ENCODE peak calls at places on chromosome 13, in five cellular contexts. W, X, O, B and Q are unnamed samples.

GRCh38 chr13:38735655-38736440 is 49.0 kb downstream of the FREM2 start:
- DNase-seq in W (no peak), O (no peak), B (no peak), X (no peak), Q (no peak)

GRCh38 chr13:112105244-112105681 is 38.3 kb downstream of the SOX1 start:
- DNase-seq in B (peak), X (no peak), W (no peak), O (no peak), Q (no peak)

GRCh38 chr13:73521291-73521626 is 462.5 kb downstream of the KLF5 start:
- DNase-seq in X (no peak), B (no peak), O (no peak), W (no peak), Q (no peak)

GRCh38 chr13:75263741-75264407 is 218.1 kb downstream of the TBC1D4 start:
- DNase-seq in B (no peak), W (no peak), X (no peak), O (no peak), Q (no peak)

GRCh38 chr13:49649244-49649962 is 21.1 kb downstream of the ARL11 start:
- DNase-seq in X (peak), O (no peak), B (no peak), W (no peak), Q (no peak)

GRCh38 chr13:103203750-103204330 is 137.6 kb upstream of the SLC10A2 start:
- DNase-seq in W (no peak), X (no peak), O (no peak), B (no peak), Q (no peak)

GRCh38 chr13:36804588-36804987 is 14.4 kb upstream of the RFXAP start:
- DNase-seq in B (no peak), X (no peak), O (no peak), W (no peak), Q (no peak)

GRCh38 chr13:70457474-70457873 is 349.2 kb upstream of the KLHL1 start:
- DNase-seq in B (no peak), X (peak), O (no peak), W (no peak), Q (no peak)

GRCh38 chr13:30042891-30043630 is 192.6 kb upstream of the UBL3 start:
- DNase-seq in B (no peak), X (no peak), W (no peak), O (no peak), Q (no peak)

GRCh38 chr13:96397807-96398206 is 307.9 kb downstream of the HS6ST3 start:
- DNase-seq in X (no peak), B (no peak), W (no peak), O (no peak), Q (no peak)

GRCh38 chr13:51665456-51665855 is 81.2 kb downstream of the WDFY2 start:
- DNase-seq in W (no peak), B (no peak), O (no peak), X (no peak), Q (no peak)

GRCh38 chr13:28637714-28638355 is 21.1 kb upstream of the POMP start:
- DNase-seq in W (no peak), X (no peak), B (no peak), O (no peak), Q (no peak)
- TF ChIP-seq CTCF in W (no peak), X (no peak), B (no peak), O (no peak), Q (no peak)

GRCh38 chr13:81540777-81541176 is 1199.9 kb upstream of the SPRY2 start:
- DNase-seq in W (no peak), X (peak), O (no peak), B (no peak), Q (no peak)
- TF ChIP-seq CTCF in W (no peak), X (no peak), O (peak), B (peak), Q (peak)

DNA sequence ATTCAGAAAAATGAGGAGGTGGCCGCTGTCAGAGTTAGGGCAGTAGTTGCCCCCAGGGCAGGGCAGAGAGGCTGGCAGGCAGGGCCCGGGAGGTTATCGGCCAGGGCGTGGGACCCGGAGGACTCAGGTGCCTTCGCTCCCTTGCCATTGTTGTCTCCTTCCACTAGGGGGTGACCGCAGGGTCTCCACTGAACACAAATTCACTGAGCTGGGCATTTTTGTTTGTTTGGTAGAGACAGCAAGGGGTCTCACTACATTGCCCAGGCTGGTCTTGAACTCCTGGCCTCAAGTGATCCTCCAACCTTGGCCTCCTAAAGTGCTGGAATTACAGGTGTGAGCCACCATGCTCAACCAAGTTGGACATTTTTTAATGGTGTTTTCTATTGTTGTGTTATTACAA is 25.1 kb downstream of the CARS2 start:
- DNase-seq in X (peak), W (no peak), B (peak), O (peak), Q (peak)
- TF ChIP-seq CTCF in X (peak), W (no peak), B (peak), O (peak), Q (peak)

DNA sequence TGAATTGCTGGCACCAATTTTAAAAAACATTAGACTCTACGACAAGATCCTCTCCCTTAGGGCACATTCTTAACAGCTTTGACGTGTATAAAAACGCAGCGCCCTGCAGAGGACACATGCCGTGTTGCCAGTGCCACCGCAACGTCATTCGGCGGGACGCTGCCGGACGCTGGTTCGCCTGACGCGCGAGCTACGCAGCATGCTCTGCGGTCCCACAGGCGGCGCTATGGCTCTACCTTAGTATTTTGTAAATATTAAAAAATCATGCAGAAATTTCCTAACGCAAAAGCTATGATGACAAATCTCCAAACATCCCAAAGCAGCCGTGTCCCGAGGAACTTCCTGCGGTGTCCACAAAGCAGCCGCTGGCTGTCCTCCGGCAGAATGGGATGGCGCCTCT is 4.2 kb upstream of the ADPRHL1 start:
- DNase-seq in X (no peak), W (no peak), B (no peak), O (no peak), Q (no peak)
- TF ChIP-seq CTCF in X (no peak), W (no peak), B (no peak), O (no peak), Q (no peak)

GRCh38 chr13:97809576-97809975 is 143.9 kb upstream of the IPO5 start:
- DNase-seq in O (no peak), W (no peak), X (no peak), B (no peak), Q (no peak)

DNA sequence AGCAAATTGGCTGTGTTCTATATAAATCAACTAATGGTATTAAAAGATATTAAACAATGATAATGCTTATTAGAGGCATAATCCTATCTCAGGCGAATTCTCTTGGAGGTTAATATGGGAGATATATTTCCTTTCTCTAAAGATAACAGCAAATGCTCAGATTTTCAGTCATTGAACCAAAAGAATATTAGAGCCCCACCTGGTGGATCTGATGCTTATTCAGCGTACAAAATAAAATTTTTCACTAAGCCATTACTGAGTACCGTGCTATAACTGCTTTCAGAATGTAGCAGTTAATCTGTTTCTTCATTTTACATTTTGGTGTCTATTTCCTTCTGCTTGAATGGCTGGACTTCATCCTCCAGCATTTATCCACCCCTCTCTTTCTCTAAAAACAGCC is 143.3 kb upstream of the IPO5 start:
- DNase-seq in W (no peak), B (no peak), X (peak), O (no peak), Q (no peak)
- TF ChIP-seq CTCF in W (no peak), B (peak), X (peak), O (peak), Q (peak)

DNA sequence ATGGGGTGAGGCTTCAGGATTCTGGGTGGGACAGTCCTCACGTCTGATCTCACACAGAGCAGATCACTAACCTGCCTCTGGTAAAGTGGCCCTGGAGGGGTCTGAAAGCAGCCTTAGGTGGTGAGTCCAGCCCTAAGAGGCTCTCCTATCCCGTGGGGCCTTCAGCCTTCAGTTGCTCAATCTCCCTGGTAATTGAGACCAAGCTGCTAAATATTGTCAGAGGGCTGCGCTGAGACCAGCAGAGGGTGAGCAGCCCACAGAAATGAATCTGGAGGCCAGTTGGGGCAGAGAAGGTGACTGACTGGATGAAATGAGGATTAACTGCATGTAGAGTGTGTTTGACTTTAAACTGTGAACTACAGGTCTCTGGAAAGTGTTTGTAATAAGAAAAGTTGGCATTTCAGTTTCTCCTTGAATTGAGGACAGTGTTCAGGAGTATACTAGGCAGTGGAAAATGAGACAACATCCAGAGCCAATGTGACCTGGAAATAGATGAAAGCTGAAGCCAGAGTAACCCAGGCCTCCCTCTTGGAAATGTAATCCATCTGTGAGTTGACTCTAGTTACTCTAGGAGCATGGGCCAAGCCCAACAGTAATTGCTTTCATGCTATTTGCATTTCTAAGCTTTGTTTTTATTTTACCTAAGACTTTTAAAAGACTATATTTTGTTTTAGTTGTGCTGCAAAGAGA is 14.3 kb upstream of the HSPH1 start:
- DNase-seq in X (no peak), B (no peak), O (no peak), W (no peak), Q (peak)
- TF ChIP-seq CTCF in X (no peak), B (no peak), O (no peak), W (no peak), Q (no peak)

GRCh38 chr13:40084934-40085333 is 429.5 kb downstream of the COG6 start:
- DNase-seq in W (no peak), B (no peak), X (no peak), O (no peak), Q (no peak)

GRCh38 chr13:40083841-40084240 is 428.4 kb downstream of the COG6 start:
- DNase-seq in O (no peak), W (no peak), X (no peak), B (no peak), Q (no peak)

GRCh38 chr13:40082644-40083043 is 427.2 kb downstream of the COG6 start:
- DNase-seq in W (no peak), B (no peak), X (peak), O (no peak), Q (no peak)

DNA sequence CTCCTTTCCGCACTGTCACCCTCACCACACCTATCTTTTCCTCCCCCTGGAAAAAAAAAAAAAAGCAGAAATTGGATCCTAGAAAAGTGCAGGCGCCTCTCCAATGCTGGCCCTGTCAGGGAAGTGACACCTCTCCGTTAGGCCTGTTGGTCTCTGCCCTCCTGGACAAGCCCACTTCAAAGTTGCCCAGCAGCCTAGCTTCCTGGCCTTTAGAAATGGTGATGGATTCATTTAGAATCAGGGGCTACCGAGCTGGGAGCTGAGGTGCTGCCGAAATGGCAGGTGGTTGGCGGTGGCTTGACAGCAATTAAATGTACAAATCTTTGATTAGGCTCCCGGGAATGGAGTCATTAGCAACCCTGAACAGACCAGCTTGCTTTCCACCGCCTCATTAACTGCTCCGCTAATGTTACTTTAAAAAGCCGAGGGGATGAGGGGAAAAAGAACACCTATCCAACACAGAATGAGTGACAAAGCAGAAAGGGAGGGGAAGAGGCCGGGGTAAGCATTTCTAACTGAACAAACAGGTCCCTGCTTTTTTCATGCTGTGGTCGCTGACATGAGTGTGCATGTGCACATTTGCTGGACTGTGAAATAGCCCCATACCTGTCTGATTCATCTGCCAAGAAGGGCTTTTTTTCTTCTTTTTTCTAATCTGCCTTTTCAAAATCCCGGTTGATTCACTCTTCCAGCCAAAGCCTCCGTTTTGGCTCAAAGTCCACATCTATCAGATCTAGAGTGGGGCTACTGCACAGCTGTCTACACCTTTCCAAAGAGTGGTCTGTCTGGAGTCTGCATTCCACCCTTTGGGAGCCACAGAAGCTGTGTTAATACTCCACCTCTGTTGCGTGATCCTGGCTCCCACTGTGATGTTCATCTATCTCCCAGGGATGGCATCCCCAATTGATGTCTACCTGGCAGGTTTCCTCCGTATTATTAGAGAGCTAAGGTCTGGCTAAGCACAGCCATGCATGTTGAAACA is 431.9 kb downstream of the COG6 start:
- DNase-seq in B (peak), O (no peak), W (no peak), X (no peak), Q (no peak)
- TF ChIP-seq CTCF in B (no peak), O (no peak), W (no peak), X (no peak), Q (no peak)